ENCODE peak calls at places on chromosomes 16 and 17, in five cellular contexts. J is lower leg skin; V is naive thymus-derived CD8-positive, alpha-beta T cell; H is fibroblast of the aortic adventitia; T is H54. M is an unnamed sample.

GRCh38 chr17:71461504-71462197 is 659.2 kb upstream of the SOX9 start:
- DNase-seq in V (no peak), H (no peak), J (no peak), T (no peak), M (no peak)

GRCh38 chr17:45995617-45996270 is 3.3 kb upstream of the STH start:
- DNase-seq in V (no peak), J (no peak), T (no peak), H (no peak), M (no peak)

GRCh38 chr17:83071966-83072562 is 7.3 kb upstream of the METRNL start:
- DNase-seq in V (no peak), J (no peak), H (no peak), T (no peak), M (no peak)

GRCh38 chr16:14436410-14436955 is 193.6 kb downstream of the PARN start:
- DNase-seq in H (no peak), T (no peak), J (no peak), V (no peak), M (no peak)

GRCh38 chr16:15704545-15704987 is 54.5 kb downstream of the NDE1 start:
- DNase-seq in J (peak; percentile 76), V (peak; percentile 65), H (peak; percentile 81), T (peak; percentile 77), M (peak; percentile 73)

GRCh38 chr17:74085434-74085833 is 118.0 kb upstream of the RPL38 start:
- DNase-seq in H (no peak), J (no peak), T (no peak), V (no peak), M (no peak)

GRCh38 chr16:30184430-30185140 is 1.2 kb downstream of the CORO1A start:
- DNase-seq in J (no peak), V (peak; percentile 32), T (no peak), H (no peak), M (no peak)

GRCh38 chr16:627458-628239 is 3.1 kb upstream of the WFIKKN1 start:
- DNase-seq in J (no peak), H (peak; percentile 18), V (no peak), T (peak; percentile 86), M (peak; percentile 46)

GRCh38 chr16:47666434-47666833 is 205.3 kb downstream of the PHKB start:
- DNase-seq in J (no peak), H (no peak), V (no peak), T (no peak), M (no peak)

GRCh38 chr16:31129568-31130335 is 5.8 kb downstream of the PRSS8 start:
- DNase-seq in J (no peak), H (peak; percentile 37), V (no peak), T (no peak), M (no peak)

GRCh38 chr17:74831442-74832146 is 28.1 kb downstream of the GRIN2C start:
- DNase-seq in J (no peak), H (no peak), V (no peak), T (no peak), M (no peak)

GRCh38 chr16:19118938-19119431 is 5.2 kb downstream of the ITPRIPL2 start:
- DNase-seq in H (peak; percentile 94), T (peak; percentile 81), J (peak; percentile 61), V (no peak), M (peak; percentile 76)

GRCh38 chr17:29368161-29368560 is 22.0 kb upstream of the TAOK1 start:
- DNase-seq in J (no peak), V (no peak), H (no peak), T (no peak), M (no peak)

GRCh38 chr17:80951121-80952090 is 40.2 kb upstream of the CHMP6 start:
- DNase-seq in T (no peak), V (no peak), H (no peak), J (no peak), M (no peak)

GRCh38 chr17:77859035-77859360 is 99.5 kb upstream of the TNRC6C start:
- DNase-seq in V (no peak), J (no peak), H (peak; percentile 34), T (no peak), M (no peak)

GRCh38 chr16:50371936-50372595 is 3.3 kb upstream of the BRD7 start:
- DNase-seq in J (no peak), H (peak; percentile 45), V (no peak), T (no peak), M (no peak)

GRCh38 chr17:80414508-80414802 is 512 bp upstream of the ENDOV start:
- DNase-seq in H (no peak), V (no peak), J (no peak), T (no peak), M (peak; percentile 16)

GRCh38 chr16:86252596-86252995 is 257.7 kb upstream of the FOXF1 start:
- DNase-seq in J (no peak), V (no peak), H (peak; percentile 46), T (peak; percentile 35), M (no peak)

GRCh38 chr16:3065069-3065741 is at the start of gene IL32:
- DNase-seq in H (peak; percentile 86), J (no peak), V (no peak), T (peak; percentile 94), M (peak; percentile 32)

GRCh38 chr17:55772086-55772485 is 21.2 kb downstream of the PCTP start:
- DNase-seq in H (no peak), T (no peak), V (no peak), J (no peak), M (no peak)

GRCh38 chr17:78351449-78352006 is 8.3 kb downstream of the SOCS3 start:
- DNase-seq in J (peak; percentile 94), H (peak; percentile 100), V (no peak), T (peak; percentile 35), M (no peak)

GRCh38 chr17:74360993-74361612 is 565 bp downstream of the BTBD17 start:
- DNase-seq in J (no peak), H (no peak), V (no peak), T (no peak), M (no peak)

GRCh38 chr16:11391576-11391975 is 46.3 kb downstream of the RMI2 start:
- DNase-seq in V (no peak), T (no peak), H (no peak), J (no peak), M (peak; percentile 24)

GRCh38 chr17:78341559-78342437 is 18.1 kb downstream of the SOCS3 start:
- DNase-seq in V (peak; percentile 36), T (peak; percentile 65), H (peak; percentile 81), J (no peak), M (peak; percentile 82)

GRCh38 chr16:31215287-31216115 is 1.4 kb downstream of the PYDC1 start:
- DNase-seq in T (peak; percentile 99), H (peak; percentile 64), J (no peak), V (no peak), M (peak; percentile 57)

GRCh38 chr17:64384253-64385186 is 6.1 kb downstream of the PECAM1 start:
- DNase-seq in J (no peak), H (peak; percentile 19), T (no peak), V (no peak), M (peak; percentile 78)

GRCh38 chr16:67923414-67924127 is 8.1 kb downstream of the CTRL start:
- DNase-seq in H (no peak), T (no peak), V (no peak), J (no peak), M (no peak)

GRCh38 chr16:24015923-24016322 is 180.1 kb downstream of the PRKCB start:
- DNase-seq in J (no peak), H (no peak), V (no peak), T (no peak), M (no peak)